ENCODE peak calls at places on chromosomes 12 and 14, in four cellular contexts. One of them, this sample, is unnamed. For H3K4me1, the result is how much of the 10 kb centered on the place peaks cover.

GRCh38 chr14:23094666-23095195 is at the start of gene ACIN1:
- DNase-seq in IMR-90: peak
- DNase-seq in psoas muscle: no peak
- DNase-seq in neuronal stem cell: peak
- DNase-seq in this sample: peak

GRCh38 chr12:50986961-50987737 is 34.8 kb downstream of the HIGD1C start:
- DNase-seq in IMR-90: peak
- DNase-seq in psoas muscle: no peak
- DNase-seq in neuronal stem cell: peak
- DNase-seq in this sample: peak

GRCh38 chr12:28998662-28999120 is 150.4 kb upstream of the FAR2 start:
- DNase-seq in IMR-90: peak
- DNase-seq in psoas muscle: no peak
- DNase-seq in neuronal stem cell: no peak
- DNase-seq in this sample: no peak

GRCh38 chr14:77296906-77297305 is 23.8 kb downstream of the POMT2 start:
- DNase-seq in IMR-90: no peak
- DNase-seq in psoas muscle: no peak
- DNase-seq in neuronal stem cell: no peak
- DNase-seq in this sample: no peak

GRCh38 chr14:96051642-96052540 is 12.7 kb downstream of the C14orf132 start:
- DNase-seq in IMR-90: peak
- DNase-seq in psoas muscle: no peak
- DNase-seq in neuronal stem cell: no peak
- DNase-seq in this sample: no peak

GRCh38 chr14:20683896-20684661 is at the start of gene RNASE4:
- DNase-seq in IMR-90: peak
- DNase-seq in psoas muscle: peak
- DNase-seq in neuronal stem cell: peak
- DNase-seq in this sample: peak

GRCh38 chr14:45128963-45129629 is 5.2 kb downstream of the FKBP3 start:
- DNase-seq in IMR-90: no peak
- DNase-seq in psoas muscle: no peak
- DNase-seq in neuronal stem cell: no peak
- DNase-seq in this sample: no peak

GRCh38 chr12:80157640-80158039 is 58.3 kb downstream of the OTOGL start:
- DNase-seq in IMR-90: peak
- DNase-seq in psoas muscle: no peak
- DNase-seq in neuronal stem cell: no peak
- DNase-seq in this sample: no peak

GRCh38 chr12:99772274-99772673 is 124.7 kb downstream of the GARIN6 start:
- DNase-seq in IMR-90: no peak
- DNase-seq in psoas muscle: no peak
- DNase-seq in neuronal stem cell: no peak
- DNase-seq in this sample: no peak

GRCh38 chr14:105068818-105069217 is 3.6 kb upstream of the GPR132 start:
- DNase-seq in IMR-90: no peak
- DNase-seq in psoas muscle: no peak
- DNase-seq in neuronal stem cell: no peak
- DNase-seq in this sample: no peak

GRCh38 chr14:58942516-58942915 is 246.0 kb upstream of the DAAM1 start:
- DNase-seq in IMR-90: peak
- DNase-seq in psoas muscle: no peak
- DNase-seq in neuronal stem cell: no peak
- DNase-seq in this sample: no peak

GRCh38 chr12:31897791-31898503 is 61.3 kb upstream of the RESF1 start:
- DNase-seq in IMR-90: no peak
- DNase-seq in psoas muscle: no peak
- DNase-seq in neuronal stem cell: no peak
- DNase-seq in this sample: no peak

GRCh38 chr12:106910202-106910601 is 45.5 kb upstream of the TMEM263 start:
- DNase-seq in IMR-90: no peak
- DNase-seq in psoas muscle: no peak
- DNase-seq in neuronal stem cell: no peak
- DNase-seq in this sample: no peak

GRCh38 chr14:68544150-68544892 is 248.5 kb downstream of the ZFP36L1 start:
- DNase-seq in IMR-90: peak
- DNase-seq in psoas muscle: peak
- DNase-seq in neuronal stem cell: no peak
- DNase-seq in this sample: peak

GRCh38 chr12:56836800-56837663 is 73.9 kb downstream of the HSD17B6 start:
- DNase-seq in IMR-90: peak
- DNase-seq in psoas muscle: no peak
- DNase-seq in neuronal stem cell: no peak
- DNase-seq in this sample: no peak

GRCh38 chr14:35342160-35343010 is 50.2 kb downstream of the PSMA6 start:
- DNase-seq in IMR-90: peak
- DNase-seq in psoas muscle: peak
- DNase-seq in neuronal stem cell: no peak
- DNase-seq in this sample: peak

GRCh38 chr12:75724913-75725312 is 213.5 kb upstream of the KRR1 start:
- DNase-seq in IMR-90: peak
- DNase-seq in psoas muscle: no peak
- DNase-seq in neuronal stem cell: no peak
- DNase-seq in this sample: no peak

GRCh38 chr14:51521764-51522163 is 129.9 kb upstream of the FRMD6 start:
- DNase-seq in IMR-90: peak
- DNase-seq in psoas muscle: no peak
- DNase-seq in neuronal stem cell: no peak
- DNase-seq in this sample: no peak

GRCh38 chr12:62720661-62721330 is 214.2 kb downstream of the PPM1H start:
- DNase-seq in IMR-90: peak
- DNase-seq in psoas muscle: no peak
- DNase-seq in neuronal stem cell: no peak
- DNase-seq in this sample: no peak

GRCh38 chr12:62934799-62935674 is at the start of gene PPM1H:
- DNase-seq in IMR-90: peak
- DNase-seq in psoas muscle: peak
- DNase-seq in neuronal stem cell: peak
- DNase-seq in this sample: peak

GRCh38 chr12:109764123-109764522 is 50.5 kb downstream of the FAM222A start:
- DNase-seq in IMR-90: no peak
- DNase-seq in psoas muscle: no peak
- DNase-seq in neuronal stem cell: no peak
- DNase-seq in this sample: no peak

GRCh38 chr12:132426349-132427176 is 63.4 kb upstream of the FBRSL1 start:
- DNase-seq in IMR-90: no peak
- DNase-seq in psoas muscle: no peak
- DNase-seq in neuronal stem cell: no peak
- DNase-seq in this sample: no peak

GRCh38 chr12:100476013-100476751 is 2.5 kb downstream of the NR1H4 start:
- DNase-seq in IMR-90: no peak
- DNase-seq in psoas muscle: no peak
- DNase-seq in neuronal stem cell: no peak
- DNase-seq in this sample: no peak

GRCh38 chr12:109716092-109716479 is 2.5 kb downstream of the FAM222A start:
- DNase-seq in IMR-90: no peak
- DNase-seq in psoas muscle: no peak
- DNase-seq in neuronal stem cell: no peak
- DNase-seq in this sample: no peak

GRCh38 chr12:3041558-3042164 is 35.5 kb upstream of the TSPAN9 start:
- DNase-seq in IMR-90: peak
- DNase-seq in psoas muscle: peak
- DNase-seq in neuronal stem cell: peak
- DNase-seq in this sample: no peak

GRCh38 chr14:61369097-61369496 is 47.7 kb downstream of the PRKCH start:
- DNase-seq in IMR-90: no peak
- DNase-seq in psoas muscle: no peak
- DNase-seq in neuronal stem cell: no peak
- DNase-seq in this sample: no peak
- H3K4me1 ChIP-seq in IMR-90: under half
- H3K4me1 ChIP-seq in psoas muscle: under half
- H3K4me1 ChIP-seq in neuronal stem cell: under half
- H3K4me1 ChIP-seq in this sample: under half

GRCh38 chr12:46263140-46264017 is 5.5 kb downstream of the SLC38A1 start:
- DNase-seq in IMR-90: no peak
- DNase-seq in psoas muscle: no peak
- DNase-seq in neuronal stem cell: no peak
- DNase-seq in this sample: no peak

GRCh38 chr12:46265102-46265501 is 3.7 kb downstream of the SLC38A1 start:
- DNase-seq in IMR-90: no peak
- DNase-seq in psoas muscle: no peak
- DNase-seq in neuronal stem cell: no peak
- DNase-seq in this sample: no peak

GRCh38 chr12:46266382-46266791 is 2.5 kb downstream of the SLC38A1 start:
- DNase-seq in IMR-90: peak
- DNase-seq in psoas muscle: no peak
- DNase-seq in neuronal stem cell: no peak
- DNase-seq in this sample: no peak

GRCh38 chr12:46265734-46266133 is 3.1 kb downstream of the SLC38A1 start:
- DNase-seq in IMR-90: no peak
- DNase-seq in psoas muscle: no peak
- DNase-seq in neuronal stem cell: no peak
- DNase-seq in this sample: no peak

DNA sequence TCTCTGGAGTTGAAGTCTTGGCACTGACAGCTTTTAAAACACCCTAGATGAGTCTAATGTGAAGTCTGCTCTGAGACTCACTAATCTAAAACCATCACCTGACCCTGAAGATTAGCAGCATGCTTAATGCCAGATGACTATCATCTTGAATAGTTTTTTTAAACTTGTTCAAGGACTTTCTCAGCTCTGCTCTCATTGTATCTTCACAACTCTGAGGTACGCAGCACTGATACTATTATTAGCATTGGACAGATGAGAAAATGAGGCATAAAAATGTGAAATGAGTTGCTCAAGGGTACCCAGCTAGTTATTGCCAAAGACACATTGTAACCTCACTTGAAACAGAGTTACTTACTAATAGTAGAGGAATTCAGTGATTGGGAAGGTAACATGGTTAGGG is 4.8 kb downstream of the SLC38A1 start:
- DNase-seq in IMR-90: peak
- DNase-seq in psoas muscle: no peak
- DNase-seq in neuronal stem cell: no peak
- DNase-seq in this sample: no peak
- H3K4me1 ChIP-seq in IMR-90: under half
- H3K4me1 ChIP-seq in psoas muscle: under half
- H3K4me1 ChIP-seq in neuronal stem cell: under half
- H3K4me1 ChIP-seq in this sample: half or more

GRCh38 chr12:67671419-67671818 is 22.9 kb downstream of the DYRK2 start:
- DNase-seq in IMR-90: peak
- DNase-seq in psoas muscle: no peak
- DNase-seq in neuronal stem cell: no peak
- DNase-seq in this sample: no peak

GRCh38 chr12:67671892-67672291 is 23.3 kb downstream of the DYRK2 start:
- DNase-seq in IMR-90: no peak
- DNase-seq in psoas muscle: no peak
- DNase-seq in neuronal stem cell: no peak
- DNase-seq in this sample: no peak

GRCh38 chr12:67667276-67668073 is 18.9 kb downstream of the DYRK2 start:
- DNase-seq in IMR-90: no peak
- DNase-seq in psoas muscle: peak
- DNase-seq in neuronal stem cell: no peak
- DNase-seq in this sample: peak

GRCh38 chr12:67669217-67669924 is 20.8 kb downstream of the DYRK2 start:
- DNase-seq in IMR-90: no peak
- DNase-seq in psoas muscle: no peak
- DNase-seq in neuronal stem cell: no peak
- DNase-seq in this sample: no peak

DNA sequence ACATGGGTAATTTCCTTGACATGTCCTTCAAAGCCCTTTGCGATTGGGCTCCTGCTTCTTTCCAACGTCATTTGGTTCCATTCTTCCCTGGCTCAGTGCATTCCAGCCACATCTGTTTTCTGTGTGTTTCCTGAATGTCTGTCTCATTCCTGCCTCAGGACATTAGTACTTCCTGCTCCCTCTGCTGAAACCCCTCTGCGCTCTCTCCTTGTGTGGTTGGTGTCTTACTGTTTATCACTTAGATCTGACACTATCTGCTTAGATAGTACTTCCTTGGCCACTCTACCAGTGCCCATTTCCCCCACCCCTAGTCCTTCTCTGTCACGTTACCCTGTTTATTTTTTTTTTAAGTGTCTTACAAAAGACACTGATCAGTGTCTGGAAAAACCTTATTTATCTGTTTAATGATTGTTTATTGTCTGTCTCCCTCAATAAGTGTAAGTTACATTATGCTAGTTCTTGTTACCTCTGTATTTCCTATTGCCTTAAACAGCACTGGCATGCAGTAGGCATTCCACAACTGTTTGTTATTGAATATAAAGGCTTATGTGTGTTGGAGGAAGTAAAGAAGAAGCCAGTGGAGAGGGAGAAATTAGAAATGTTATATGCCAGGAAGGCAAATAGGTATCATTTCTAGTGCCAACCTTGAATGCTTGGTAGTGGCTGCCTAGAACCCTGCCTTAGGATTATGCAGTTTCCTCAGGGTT is 21.5 kb downstream of the DYRK2 start:
- DNase-seq in IMR-90: no peak
- DNase-seq in psoas muscle: no peak
- DNase-seq in neuronal stem cell: no peak
- DNase-seq in this sample: no peak
- H3K4me1 ChIP-seq in IMR-90: under half
- H3K4me1 ChIP-seq in psoas muscle: under half
- H3K4me1 ChIP-seq in neuronal stem cell: under half
- H3K4me1 ChIP-seq in this sample: under half

GRCh38 chr14:85468815-85469214 is 61.1 kb upstream of the FLRT2 start:
- DNase-seq in IMR-90: no peak
- DNase-seq in psoas muscle: no peak
- DNase-seq in neuronal stem cell: no peak
- DNase-seq in this sample: no peak
- H3K4me1 ChIP-seq in IMR-90: under half
- H3K4me1 ChIP-seq in psoas muscle: under half
- H3K4me1 ChIP-seq in neuronal stem cell: under half
- H3K4me1 ChIP-seq in this sample: under half

GRCh38 chr12:10716704-10717315 is 6.3 kb downstream of the YBX3 start:
- DNase-seq in IMR-90: peak
- DNase-seq in psoas muscle: peak
- DNase-seq in neuronal stem cell: no peak
- DNase-seq in this sample: peak
- H3K4me1 ChIP-seq in IMR-90: under half
- H3K4me1 ChIP-seq in psoas muscle: under half
- H3K4me1 ChIP-seq in neuronal stem cell: under half
- H3K4me1 ChIP-seq in this sample: half or more

This sample was measured in right atrium auricular region.